ENCODE peak calls at places on chromosomes 4 and X, in five cellular contexts. D is fibroblast of lung, G is lower lobe of right lung, Y is tibial artery, O is endodermal cell. U is an unnamed sample.

GRCh38 chr4:48578132-48578964 is 88.3 kb downstream of the ZAR1 start:
- DNase-seq in O (peak; percentile 77), G (no peak), Y (no peak), D (peak; percentile 60), U (peak; percentile 72)

GRCh38 chr4:52234539-52235174 is 183.6 kb downstream of the SPATA18 start:
- DNase-seq in O (no peak), G (no peak), Y (no peak), D (no peak), U (no peak)

GRCh38 chr4:4477796-4478195 is 64.1 kb downstream of the STX18 start:
- DNase-seq in D (peak; percentile 7), O (no peak), Y (no peak), G (no peak), U (no peak)

GRCh38 chr4:8277356-8278008 is 7.9 kb downstream of the HTRA3 start:
- DNase-seq in O (no peak), G (no peak), Y (no peak), D (no peak), U (no peak)

GRCh38 chr4:85489273-85489672 is 14.3 kb downstream of the ARHGAP24 start:
- DNase-seq in G (no peak), D (peak; percentile 53), O (peak; percentile 51), Y (no peak), U (no peak)

GRCh38 chr4:8608714-8609391 is 16.3 kb downstream of the CPZ start:
- DNase-seq in D (no peak), Y (no peak), G (no peak), O (no peak), U (no peak)

GRCh38 chrX:108268434-108269080 is 169.7 kb downstream of the COL4A6 start:
- DNase-seq in O (no peak), Y (no peak), G (no peak), D (peak; percentile 37), U (no peak)

GRCh38 chr4:4750187-4750586 is 109.3 kb upstream of the MSX1 start:
- DNase-seq in O (peak; percentile 57), G (no peak), D (no peak), Y (no peak), U (no peak)

GRCh38 chrX:39809326-39809725 is 288.4 kb downstream of the BCOR start:
- DNase-seq in O (peak; percentile 34), Y (no peak), D (peak; percentile 81), G (no peak), U (no peak)

GRCh38 chr4:165201806-165202205 is 5.6 kb upstream of the KLHL2 start:
- DNase-seq in D (peak; percentile 51), G (no peak), O (no peak), Y (no peak), U (no peak)

GRCh38 chr4:74546020-74546419 is 101.1 kb downstream of the AREG start:
- DNase-seq in G (no peak), O (no peak), D (peak; percentile 73), Y (no peak), U (no peak)

GRCh38 chr4:7956306-7957112 is 16.8 kb upstream of the AFAP1 start:
- DNase-seq in G (no peak), O (no peak), D (peak; percentile 79), Y (no peak), U (no peak)

GRCh38 chr4:119659576-119659975 is 31.0 kb upstream of the PDE5A start:
- DNase-seq in D (peak; percentile 91), Y (no peak), G (no peak), O (no peak), U (no peak)

GRCh38 chr4:121876976-121877773 is 6.9 kb upstream of the BBS7 start:
- DNase-seq in G (no peak), D (peak; percentile 2), O (no peak), Y (no peak), U (no peak)

GRCh38 chr4:81724925-81725329 is 253.2 kb upstream of the RASGEF1B start:
- DNase-seq in D (no peak), O (peak; percentile 79), Y (peak; percentile 68), G (peak; percentile 73), U (peak; percentile 24)

GRCh38 chrX:130799393-130799792 is 103.6 kb downstream of the ENOX2 start:
- DNase-seq in G (no peak), O (no peak), D (peak; percentile 56), Y (no peak), U (no peak)

GRCh38 chr4:71587995-71588394 is 195.9 kb downstream of the GC start:
- DNase-seq in G (no peak), D (no peak), O (no peak), Y (no peak), U (no peak)

GRCh38 chr4:113398441-113399143 is 349.1 kb downstream of the ANK2 start:
- DNase-seq in O (no peak), G (no peak), D (no peak), Y (no peak), U (no peak)

GRCh38 chr4:109005523-109005922 is 242.7 kb upstream of the ETNPPL start:
- DNase-seq in Y (no peak), G (no peak), D (peak; percentile 75), O (no peak), U (no peak)

GRCh38 chr4:169059294-169060201 is 49.5 kb upstream of the CBR4 start:
- DNase-seq in Y (peak; percentile 72), O (no peak), D (no peak), G (no peak), U (no peak)

GRCh38 chr4:165656829-165657467 is 216.1 kb upstream of the TLL1 start:
- DNase-seq in Y (no peak), D (no peak), O (no peak), G (no peak), U (no peak)

GRCh38 chr4:25776795-25777194 is 86.0 kb downstream of the SEL1L3 start:
- DNase-seq in D (no peak), Y (no peak), O (no peak), G (no peak), U (no peak)

GRCh38 chrX:103330601-103331397 is 760 bp downstream of the TCEAL7 start:
- DNase-seq in Y (no peak), D (peak; percentile 34), G (no peak), O (peak; percentile 83), U (no peak)

GRCh38 chr4:46123872-46124755 is at the start of gene GABRG1:
- DNase-seq in O (peak; percentile 93), G (peak; percentile 18), Y (no peak), D (no peak), U (no peak)

GRCh38 chrX:152635941-152636340 is 1.8 kb upstream of the GABRQ start:
- DNase-seq in Y (no peak), O (peak; percentile 84), D (peak; percentile 56), G (no peak), U (peak; percentile 24)

DNA sequence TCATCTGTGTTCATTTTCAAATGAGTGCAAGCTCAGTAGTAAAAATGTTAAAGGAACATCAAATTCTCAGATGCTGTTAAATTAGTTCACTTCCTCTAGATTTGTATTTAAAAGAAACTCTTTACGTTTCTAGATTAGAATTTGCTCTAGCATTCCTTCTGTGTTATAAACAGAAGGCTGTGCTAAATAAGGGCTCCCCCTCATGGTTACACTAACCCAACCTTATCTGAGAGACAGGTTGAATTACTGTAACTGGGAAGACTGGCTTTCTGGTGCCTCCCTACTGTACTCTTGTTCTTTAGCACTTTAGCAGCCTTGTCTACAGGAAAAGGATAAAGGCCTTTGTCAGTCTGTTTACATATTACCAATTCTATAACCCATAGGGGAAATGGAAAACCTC is 56.8 kb downstream of the RXFP1 start:
- DNase-seq in O (no peak), G (no peak), Y (no peak), D (peak; percentile 30), U (no peak)
- TF ChIP-seq CTCF in O (peak; percentile 67), G (peak; percentile 29), Y (no peak), D (peak; percentile 43), U (no peak)

GRCh38 chr4:151204925-151205524 is 71.9 kb upstream of the PRSS48 start:
- DNase-seq in O (no peak), Y (no peak), G (no peak), D (no peak), U (no peak)

GRCh38 chr4:151206241-151207005 is 70.5 kb upstream of the PRSS48 start:
- DNase-seq in O (no peak), G (no peak), Y (no peak), D (no peak), U (no peak)

GRCh38 chr4:151207186-151207585 is 69.8 kb upstream of the PRSS48 start:
- DNase-seq in D (no peak), Y (no peak), G (no peak), O (no peak), U (no peak)

GRCh38 chr4:151207868-151208267 is 69.1 kb upstream of the PRSS48 start:
- DNase-seq in Y (no peak), G (no peak), O (no peak), D (no peak), U (no peak)

DNA sequence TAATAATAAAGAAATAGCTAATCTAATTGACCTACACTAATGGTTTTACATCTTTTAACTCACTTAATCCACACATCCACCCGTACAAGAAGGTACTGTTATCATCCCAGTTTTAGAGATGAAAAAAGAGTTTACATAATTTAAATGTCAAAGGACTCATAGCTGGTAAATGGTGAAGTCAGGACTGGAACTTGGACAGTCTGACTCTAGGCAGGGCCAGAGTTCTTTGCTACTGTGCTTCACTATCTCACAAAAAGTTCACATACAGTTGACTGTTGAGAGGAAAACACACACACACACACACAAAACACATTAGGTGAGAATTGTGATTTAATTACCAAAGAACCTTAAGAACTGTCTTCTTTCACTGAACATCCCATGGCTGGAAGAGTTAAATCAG is 71.2 kb upstream of the PRSS48 start:
- DNase-seq in O (no peak), Y (no peak), G (no peak), D (no peak), U (no peak)
- H3K27ac ChIP-seq in O (no peak overlapping the region), Y (peak overlapping the region; percentile 71), G (peak overlapping the region; percentile 15), D (no peak overlapping the region), U (no peak overlapping the region)

GRCh38 chr4:33162122-33162521 is 2442.0 kb downstream of the PCDH7 start:
- DNase-seq in D (no peak), G (no peak), O (no peak), Y (no peak), U (no peak)

GRCh38 chr4:33161202-33161601 is 2441.0 kb downstream of the PCDH7 start:
- DNase-seq in O (no peak), G (no peak), D (no peak), Y (no peak), U (no peak)

GRCh38 chr4:33160126-33160525 is 2440.0 kb downstream of the PCDH7 start:
- DNase-seq in O (peak; percentile 42), Y (no peak), D (no peak), G (no peak), U (no peak)
- TF ChIP-seq CTCF in O (peak; percentile 76), Y (no peak), D (peak; percentile 63), G (peak; percentile 22), U (no peak)

GRCh38 chrX:109740076-109740809 is 7.2 kb upstream of the ACSL4 start:
- DNase-seq in D (no peak), Y (no peak), G (no peak), O (no peak), U (no peak)

GRCh38 chrX:109735241-109735744 is 2.2 kb upstream of the ACSL4 start:
- DNase-seq in Y (no peak), G (no peak), O (no peak), D (no peak), U (no peak)

GRCh38 chrX:109742722-109743121 is 9.7 kb upstream of the ACSL4 start:
- DNase-seq in O (no peak), D (no peak), G (no peak), Y (no peak), U (no peak)

GRCh38 chrX:109733658-109734022 is 583 bp upstream of the ACSL4 start:
- DNase-seq in D (peak; percentile 16), Y (no peak), O (no peak), G (no peak), U (no peak)

GRCh38 chrX:109739625-109740024 is 6.6 kb upstream of the ACSL4 start:
- DNase-seq in G (no peak), D (no peak), O (no peak), Y (no peak), U (no peak)
- H3K27ac ChIP-seq in G (no peak overlapping the region), D (no peak overlapping the region), O (no peak overlapping the region), Y (no peak overlapping the region), U (no peak overlapping the region)

U was measured in colonic mucosa.